ENCODE peak calls at places on chromosomes 13 and 19, in five cellular contexts. One of them, this sample, is unnamed.
A peak's percentile ranks its signal among the peaks of the same experiment; 100 is the strongest.

GRCh38 chr13:30153871-30154426 is 153.4 kb downstream of the KATNAL1 start:
- DNase-seq in IMR-90: peak; percentile 31
- DNase-seq in neuronal stem cell: no peak
- DNase-seq in mesendoderm: peak; percentile 59
- DNase-seq in H9: peak; percentile 55
- DNase-seq in this sample: no peak

GRCh38 chr13:23427342-23428182 is 5.9 kb downstream of the SACS start:
- DNase-seq in IMR-90: peak; percentile 97
- DNase-seq in neuronal stem cell: no peak
- DNase-seq in mesendoderm: no peak
- DNase-seq in H9: no peak
- DNase-seq in this sample: peak; percentile 64

GRCh38 chr19:44111910-44112463 is 1.2 kb upstream of the ZNF225 start:
- DNase-seq in IMR-90: peak; percentile 92
- DNase-seq in neuronal stem cell: peak; percentile 57
- DNase-seq in mesendoderm: peak; percentile 98
- DNase-seq in H9: peak; percentile 94
- DNase-seq in this sample: peak; percentile 97

GRCh38 chr13:44790289-44790688 is 199.0 kb downstream of the NUFIP1 start:
- DNase-seq in IMR-90: no peak
- DNase-seq in neuronal stem cell: no peak
- DNase-seq in mesendoderm: no peak
- DNase-seq in H9: peak; percentile 73
- DNase-seq in this sample: no peak

GRCh38 chr13:29576581-29576980 is 18.9 kb downstream of the SLC7A1 start:
- DNase-seq in IMR-90: no peak
- DNase-seq in neuronal stem cell: no peak
- DNase-seq in mesendoderm: no peak
- DNase-seq in H9: no peak
- DNase-seq in this sample: no peak

GRCh38 chr13:94176576-94176975 is 302.9 kb downstream of the DCT start:
- DNase-seq in IMR-90: no peak
- DNase-seq in neuronal stem cell: no peak
- DNase-seq in mesendoderm: no peak
- DNase-seq in H9: no peak
- DNase-seq in this sample: peak; percentile 43

GRCh38 chr13:73960474-73960873 is 173.7 kb downstream of the KLF12 start:
- DNase-seq in IMR-90: no peak
- DNase-seq in neuronal stem cell: no peak
- DNase-seq in mesendoderm: no peak
- DNase-seq in H9: no peak
- DNase-seq in this sample: no peak

GRCh38 chr19:54462713-54463530 is 656 bp downstream of the LENG9 start:
- DNase-seq in IMR-90: peak; percentile 46
- DNase-seq in neuronal stem cell: peak; percentile 59
- DNase-seq in mesendoderm: peak; percentile 87
- DNase-seq in H9: peak; percentile 81
- DNase-seq in this sample: peak; percentile 74

GRCh38 chr19:28985201-28985600 is 227.8 kb downstream of the UQCRFS1 start:
- DNase-seq in IMR-90: no peak
- DNase-seq in neuronal stem cell: no peak
- DNase-seq in mesendoderm: no peak
- DNase-seq in H9: no peak
- DNase-seq in this sample: no peak

GRCh38 chr19:7297742-7298141 is 3.5 kb upstream of the INSR start:
- DNase-seq in IMR-90: no peak
- DNase-seq in neuronal stem cell: no peak
- DNase-seq in mesendoderm: no peak
- DNase-seq in H9: no peak
- DNase-seq in this sample: no peak

GRCh38 chr13:48437381-48437780 is 24.5 kb upstream of the LPAR6 start:
- DNase-seq in IMR-90: peak; percentile 45
- DNase-seq in neuronal stem cell: no peak
- DNase-seq in mesendoderm: no peak
- DNase-seq in H9: no peak
- DNase-seq in this sample: no peak

GRCh38 chr19:55694656-55695491 is 19.8 kb downstream of the EPN1 start:
- DNase-seq in IMR-90: no peak
- DNase-seq in neuronal stem cell: no peak
- DNase-seq in mesendoderm: no peak
- DNase-seq in H9: no peak
- DNase-seq in this sample: no peak

GRCh38 chr13:97239943-97240788 is 18.0 kb downstream of the MBNL2 start:
- DNase-seq in IMR-90: no peak
- DNase-seq in neuronal stem cell: no peak
- DNase-seq in mesendoderm: no peak
- DNase-seq in H9: no peak
- DNase-seq in this sample: no peak

DNA sequence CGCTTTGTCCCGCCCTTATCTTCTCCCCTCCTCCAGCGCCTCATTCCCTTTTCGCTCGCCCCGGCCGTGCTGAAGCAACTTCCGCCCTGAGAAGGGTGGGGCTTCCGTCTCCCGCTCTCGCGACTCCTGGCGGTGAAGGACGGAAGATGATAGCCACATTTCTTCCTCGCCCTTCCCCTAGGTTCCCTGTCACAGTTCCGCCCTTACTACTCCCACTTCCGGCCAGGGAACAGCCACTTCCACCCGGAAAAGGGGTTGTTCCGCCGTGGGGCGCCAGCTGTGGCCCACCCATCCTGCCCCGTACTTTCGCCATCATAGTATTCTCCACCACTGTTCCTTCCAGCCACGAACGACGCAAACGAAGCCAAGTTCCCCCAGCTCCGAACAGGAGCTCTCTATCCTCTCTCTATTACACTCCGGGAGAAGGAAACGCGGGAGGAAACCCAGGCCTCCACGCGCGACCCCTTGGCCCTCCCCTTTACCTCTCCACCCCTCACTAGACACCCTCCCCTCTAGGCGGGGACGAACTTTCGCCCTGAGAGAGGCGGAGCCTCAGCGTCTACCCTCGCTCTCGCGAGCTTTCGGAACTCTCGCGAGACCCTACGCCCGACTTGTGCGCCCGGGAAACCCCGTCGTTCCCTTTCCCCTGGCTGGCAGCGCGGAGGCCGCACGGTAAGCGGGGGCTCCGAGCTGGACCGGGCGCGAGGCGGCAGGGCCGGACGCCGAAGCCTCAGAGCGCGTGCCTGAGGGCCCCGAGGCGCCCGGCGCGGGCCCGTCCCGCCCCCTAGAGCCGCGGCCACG is at the start of gene RPS19:
- DNase-seq in IMR-90: peak; percentile 98
- DNase-seq in neuronal stem cell: peak; percentile 99
- DNase-seq in mesendoderm: peak; percentile 99
- DNase-seq in H9: peak; percentile 99
- DNase-seq in this sample: peak; percentile 99
- H3K4ac ChIP-seq in IMR-90: peak within 1 kb of the TSS; percentile 99
- H3K4ac ChIP-seq in neuronal stem cell: no peak within 1 kb of the TSS
- H3K4ac ChIP-seq in mesendoderm: peak within 1 kb of the TSS; percentile 100
- H3K4ac ChIP-seq in H9: peak within 1 kb of the TSS; percentile 82
- H3K4ac ChIP-seq in this sample: peak within 1 kb of the TSS; percentile 93

GRCh38 chr19:50551713-50552187 is 16.5 kb downstream of the LRRC4B start:
- DNase-seq in IMR-90: no peak
- DNase-seq in neuronal stem cell: peak; percentile 75
- DNase-seq in mesendoderm: peak; percentile 61
- DNase-seq in H9: no peak
- DNase-seq in this sample: no peak
- H3K18ac ChIP-seq in IMR-90: no peak overlapping the region
- H3K18ac ChIP-seq in neuronal stem cell: peak overlapping the region; percentile 94
- H3K18ac ChIP-seq in mesendoderm: no peak overlapping the region
- H3K18ac ChIP-seq in H9: no peak overlapping the region
- H3K18ac ChIP-seq in this sample: no peak overlapping the region

DNA sequence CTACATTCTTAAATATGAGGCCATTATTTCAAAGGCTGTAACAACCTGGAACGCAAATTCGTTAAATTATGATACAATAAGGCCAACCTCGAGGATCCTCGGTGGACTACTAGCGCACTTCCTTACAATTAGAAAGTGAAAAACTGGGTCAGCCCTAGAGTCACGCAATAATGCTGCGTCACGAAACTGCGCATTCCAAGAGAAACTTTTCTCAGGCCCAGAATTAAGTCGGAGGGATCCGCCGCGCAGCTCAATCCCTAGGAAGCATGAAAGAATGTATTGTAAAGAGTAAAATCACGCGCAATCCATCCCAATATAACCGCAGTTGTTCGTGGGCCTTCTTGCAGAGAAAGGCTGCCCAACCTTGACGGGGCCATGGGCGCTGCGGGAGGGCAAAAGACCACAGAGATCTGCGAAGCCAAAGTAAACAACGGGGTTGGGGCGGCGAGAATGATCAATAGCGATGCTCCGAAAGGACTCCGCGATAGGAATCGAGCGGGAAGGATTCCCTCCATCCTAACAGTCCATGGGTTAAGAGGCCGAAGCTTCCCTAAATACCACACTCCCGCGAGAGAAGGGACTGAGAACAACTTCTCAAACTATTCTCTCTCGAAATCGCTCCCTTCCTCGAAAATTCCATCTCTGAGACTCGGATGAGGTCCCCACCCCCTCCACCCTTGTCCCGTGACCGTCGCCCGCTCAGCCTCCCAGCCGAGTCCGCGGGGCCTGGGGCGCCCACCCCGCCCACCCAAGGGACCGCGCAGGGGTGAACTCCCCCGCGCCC is 564 bp downstream of the SPART start:
- DNase-seq in IMR-90: peak; percentile 92
- DNase-seq in neuronal stem cell: peak; percentile 58
- DNase-seq in mesendoderm: peak; percentile 91
- DNase-seq in H9: peak; percentile 63
- DNase-seq in this sample: peak; percentile 95
- H3K4ac ChIP-seq in IMR-90: peak overlapping the region; percentile 96
- H3K4ac ChIP-seq in neuronal stem cell: no peak overlapping the region
- H3K4ac ChIP-seq in mesendoderm: peak overlapping the region; percentile 90
- H3K4ac ChIP-seq in H9: peak overlapping the region; percentile 38
- H3K4ac ChIP-seq in this sample: peak overlapping the region; percentile 80

GRCh38 chr13:91184244-91184926 is 163.1 kb upstream of the MIR17HG start:
- DNase-seq in IMR-90: no peak
- DNase-seq in neuronal stem cell: no peak
- DNase-seq in mesendoderm: no peak
- DNase-seq in H9: no peak
- DNase-seq in this sample: peak; percentile 36
- H3K18ac ChIP-seq in IMR-90: no peak overlapping the region
- H3K18ac ChIP-seq in neuronal stem cell: no peak overlapping the region
- H3K18ac ChIP-seq in mesendoderm: no peak overlapping the region
- H3K18ac ChIP-seq in H9: no peak overlapping the region
- H3K18ac ChIP-seq in this sample: no peak overlapping the region

GRCh38 chr19:13169769-13170168 is 19.6 kb downstream of the IER2 start:
- DNase-seq in IMR-90: peak; percentile 65
- DNase-seq in neuronal stem cell: no peak
- DNase-seq in mesendoderm: no peak
- DNase-seq in H9: no peak
- DNase-seq in this sample: peak; percentile 80
- H3K4ac ChIP-seq in IMR-90: peak overlapping the region; percentile 93
- H3K4ac ChIP-seq in neuronal stem cell: peak overlapping the region; percentile 45
- H3K4ac ChIP-seq in mesendoderm: no peak overlapping the region
- H3K4ac ChIP-seq in H9: no peak overlapping the region
- H3K4ac ChIP-seq in this sample: peak overlapping the region; percentile 34

GRCh38 chr19:37876047-37876446 is 30.3 kb downstream of the WDR87 start:
- DNase-seq in IMR-90: no peak
- DNase-seq in neuronal stem cell: no peak
- DNase-seq in mesendoderm: no peak
- DNase-seq in H9: no peak
- DNase-seq in this sample: no peak

GRCh38 chr19:37872383-37872782 is 34.0 kb downstream of the WDR87 start:
- DNase-seq in IMR-90: peak; percentile 7
- DNase-seq in neuronal stem cell: no peak
- DNase-seq in mesendoderm: no peak
- DNase-seq in H9: no peak
- DNase-seq in this sample: no peak

GRCh38 chr19:37869766-37870340 is 36.5 kb downstream of the WDR87 start:
- DNase-seq in IMR-90: no peak
- DNase-seq in neuronal stem cell: no peak
- DNase-seq in mesendoderm: no peak
- DNase-seq in H9: no peak
- DNase-seq in this sample: no peak

GRCh38 chr19:37877147-37877546 is 29.2 kb downstream of the WDR87 start:
- DNase-seq in IMR-90: no peak
- DNase-seq in neuronal stem cell: no peak
- DNase-seq in mesendoderm: no peak
- DNase-seq in H9: no peak
- DNase-seq in this sample: no peak

GRCh38 chr19:37874784-37875183 is 31.6 kb downstream of the WDR87 start:
- DNase-seq in IMR-90: peak; percentile 59
- DNase-seq in neuronal stem cell: no peak
- DNase-seq in mesendoderm: peak; percentile 65
- DNase-seq in H9: no peak
- DNase-seq in this sample: peak; percentile 35
- H3K18ac ChIP-seq in IMR-90: no peak overlapping the region
- H3K18ac ChIP-seq in neuronal stem cell: no peak overlapping the region
- H3K18ac ChIP-seq in mesendoderm: no peak overlapping the region
- H3K18ac ChIP-seq in H9: no peak overlapping the region
- H3K18ac ChIP-seq in this sample: no peak overlapping the region

DNA sequence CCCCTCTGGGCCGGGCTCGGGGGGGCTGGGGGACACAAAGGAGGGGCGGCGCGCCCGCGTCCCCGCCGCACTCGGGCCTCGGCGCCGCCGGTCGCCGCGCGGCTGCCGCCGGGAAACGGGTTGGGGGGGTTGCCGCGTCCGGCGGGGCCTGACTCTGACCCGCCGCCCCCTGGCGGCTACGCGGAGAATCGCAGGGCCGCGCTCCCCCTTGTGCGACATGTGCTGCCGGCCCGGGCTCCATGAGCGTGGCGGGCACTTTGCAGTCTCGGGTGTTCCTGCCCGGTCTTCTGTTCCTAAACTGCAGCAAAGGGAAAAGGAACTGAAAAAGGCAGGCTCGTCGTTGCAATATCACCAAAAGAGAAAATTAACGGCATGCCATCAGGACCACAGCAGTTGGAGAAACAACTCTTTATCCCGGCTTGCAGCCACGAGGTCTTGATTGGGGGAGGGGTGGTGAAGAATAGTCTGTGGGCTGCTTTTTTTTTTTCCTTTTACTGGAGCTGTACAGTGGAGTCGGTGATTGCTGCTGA is 1.5 kb downstream of the MIR17HG start:
- DNase-seq in IMR-90: peak; percentile 79
- DNase-seq in neuronal stem cell: peak; percentile 89
- DNase-seq in mesendoderm: peak; percentile 87
- DNase-seq in H9: peak; percentile 86
- DNase-seq in this sample: peak; percentile 89
- H3K4ac ChIP-seq in IMR-90: peak overlapping the region; percentile 82
- H3K4ac ChIP-seq in neuronal stem cell: no peak overlapping the region
- H3K4ac ChIP-seq in mesendoderm: peak overlapping the region; percentile 100
- H3K4ac ChIP-seq in H9: no peak overlapping the region
- H3K4ac ChIP-seq in this sample: no peak overlapping the region

DNA sequence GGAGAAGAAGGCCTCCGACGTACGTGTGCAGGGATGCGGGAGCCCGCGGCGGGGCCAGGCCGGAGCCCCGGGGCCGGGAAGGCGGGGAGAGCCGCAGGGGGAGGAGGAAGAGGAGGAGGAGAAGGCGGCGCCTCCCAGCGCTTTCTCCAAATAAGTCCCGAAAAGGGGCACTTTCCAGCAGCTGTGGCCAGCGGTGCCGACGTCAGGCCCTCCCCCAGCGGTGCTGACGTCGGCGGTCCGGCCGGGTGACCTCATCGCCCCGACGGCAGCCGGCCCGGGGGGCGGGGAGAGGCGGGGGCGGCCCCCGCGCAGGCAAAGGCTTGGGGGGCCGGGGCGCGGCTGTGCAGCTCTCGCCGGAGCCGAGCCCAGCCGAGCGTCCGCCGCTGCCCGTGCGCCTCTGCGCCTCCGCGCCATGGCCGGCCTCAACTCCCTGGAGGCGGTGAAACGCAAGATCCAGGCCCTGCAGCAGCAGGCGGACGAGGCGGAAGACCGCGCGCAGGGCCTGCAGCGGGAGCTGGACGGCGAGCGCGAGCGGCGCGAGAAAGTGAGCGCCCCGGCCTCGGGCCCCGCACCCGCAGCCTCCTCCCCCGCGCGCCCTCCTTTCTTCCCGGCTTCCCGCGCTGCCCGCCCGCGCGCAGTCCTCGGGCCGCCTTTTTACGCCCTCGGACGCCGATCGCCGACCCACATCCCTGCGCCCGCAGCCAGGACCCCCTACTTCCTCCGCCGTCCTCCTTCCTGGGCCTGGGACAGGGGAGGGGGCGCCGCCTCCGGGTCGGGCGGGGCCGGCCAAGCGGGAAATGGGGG is at the start of gene TPM4:
- DNase-seq in IMR-90: peak; percentile 96
- DNase-seq in neuronal stem cell: peak; percentile 86
- DNase-seq in mesendoderm: peak; percentile 97
- DNase-seq in H9: peak; percentile 95
- DNase-seq in this sample: peak; percentile 97
- H3K18ac ChIP-seq in IMR-90: peak within 1 kb of the TSS; percentile 100
- H3K18ac ChIP-seq in neuronal stem cell: peak within 1 kb of the TSS; percentile 100
- H3K18ac ChIP-seq in mesendoderm: peak within 1 kb of the TSS; percentile 100
- H3K18ac ChIP-seq in H9: peak within 1 kb of the TSS; percentile 100
- H3K18ac ChIP-seq in this sample: peak within 1 kb of the TSS; percentile 99

This sample was measured in mesenchymal stem cell.